ENCODE peak calls at places on chromosome 10, in seven cellular contexts. I, J, W, T, E, A and P are unnamed samples.
A peak's percentile ranks its signal among the peaks of the same experiment; 100 is the strongest.

GRCh38 chr10:51986531-51986930 is 287.1 kb upstream of the CSTF2T start:
- DNase-seq in I (no peak), J (no peak), W (no peak), T (no peak), E (no peak), A (no peak), P (no peak)

GRCh38 chr10:100967332-100967731 is 2.0 kb upstream of the SEMA4G start:
- DNase-seq in I (peak; percentile 23), J (no peak), W (no peak), T (no peak), E (no peak), A (no peak), P (no peak)

GRCh38 chr10:89414879-89415821 is 782 bp downstream of the IFIT5 start:
- DNase-seq in I (no peak), J (no peak), W (peak; percentile 81), T (peak; percentile 82), E (no peak), A (no peak), P (peak; percentile 40)

GRCh38 chr10:77210645-77211044 is 427.0 kb downstream of the KCNMA1 start:
- DNase-seq in I (no peak), J (no peak), W (no peak), T (no peak), E (no peak), A (no peak), P (no peak)

GRCh38 chr10:71426058-71426605 is 29.4 kb downstream of the CDH23 start:
- DNase-seq in I (no peak), J (no peak), W (peak; percentile 33), T (peak; percentile 6), E (no peak), A (no peak), P (no peak)

GRCh38 chr10:87634311-87634710 is 25.4 kb upstream of the PAPSS2 start:
- DNase-seq in I (no peak), J (no peak), W (no peak), T (no peak), E (no peak), A (no peak), P (peak; percentile 4)

GRCh38 chr10:114917927-114918672 is 19.9 kb upstream of the TRUB1 start:
- DNase-seq in I (no peak), J (no peak), W (no peak), T (no peak), E (no peak), A (no peak), P (no peak)

GRCh38 chr10:73732426-73732825 is 11.7 kb upstream of the SEC24C start:
- DNase-seq in I (no peak), J (no peak), W (no peak), T (no peak), E (no peak), A (no peak), P (no peak)

GRCh38 chr10:13505040-13505680 is 23.7 kb downstream of the BEND7 start:
- DNase-seq in I (peak; percentile 19), J (no peak), W (no peak), T (no peak), E (no peak), A (no peak), P (no peak)

GRCh38 chr10:52864459-52865106 is 92.0 kb upstream of the MBL2 start:
- DNase-seq in I (no peak), J (no peak), W (no peak), T (no peak), E (peak; percentile 64), A (no peak), P (no peak)

GRCh38 chr10:102384053-102384452 is 11.5 kb upstream of the NFKB2 start:
- DNase-seq in I (peak; percentile 51), J (no peak), W (peak; percentile 63), T (no peak), E (no peak), A (no peak), P (no peak)

GRCh38 chr10:35492387-35493195 is 112.5 kb upstream of the GJD4 start:
- DNase-seq in I (peak; percentile 30), J (no peak), W (no peak), T (no peak), E (no peak), A (no peak), P (no peak)

GRCh38 chr10:131822013-131822693 is 78.7 kb upstream of the PPP2R2D start:
- DNase-seq in I (no peak), J (no peak), W (no peak), T (no peak), E (no peak), A (no peak), P (no peak)

GRCh38 chr10:110212119-110213006 is 5.0 kb downstream of the MXI1 start:
- DNase-seq in I (peak; percentile 73), J (no peak), W (peak; percentile 40), T (no peak), E (no peak), A (no peak), P (no peak)

GRCh38 chr10:119541459-119542356 is 811 bp downstream of the RGS10 start:
- DNase-seq in I (peak; percentile 37), J (no peak), W (peak; percentile 55), T (no peak), E (no peak), A (no peak), P (no peak)

GRCh38 chr10:119545310-119545709 is 2.8 kb upstream of the RGS10 start:
- DNase-seq in I (no peak), J (no peak), W (no peak), T (no peak), E (no peak), A (no peak), P (no peak)

GRCh38 chr10:119543814-119544642 is 1.5 kb upstream of the RGS10 start:
- DNase-seq in I (no peak), J (no peak), W (peak; percentile 54), T (no peak), E (no peak), A (no peak), P (no peak)

GRCh38 chr10:119542357-119542989 is at the start of gene RGS10:
- DNase-seq in I (peak; percentile 89), J (peak; percentile 56), W (peak; percentile 84), T (peak; percentile 65), E (no peak), A (no peak), P (peak; percentile 35)

DNA sequence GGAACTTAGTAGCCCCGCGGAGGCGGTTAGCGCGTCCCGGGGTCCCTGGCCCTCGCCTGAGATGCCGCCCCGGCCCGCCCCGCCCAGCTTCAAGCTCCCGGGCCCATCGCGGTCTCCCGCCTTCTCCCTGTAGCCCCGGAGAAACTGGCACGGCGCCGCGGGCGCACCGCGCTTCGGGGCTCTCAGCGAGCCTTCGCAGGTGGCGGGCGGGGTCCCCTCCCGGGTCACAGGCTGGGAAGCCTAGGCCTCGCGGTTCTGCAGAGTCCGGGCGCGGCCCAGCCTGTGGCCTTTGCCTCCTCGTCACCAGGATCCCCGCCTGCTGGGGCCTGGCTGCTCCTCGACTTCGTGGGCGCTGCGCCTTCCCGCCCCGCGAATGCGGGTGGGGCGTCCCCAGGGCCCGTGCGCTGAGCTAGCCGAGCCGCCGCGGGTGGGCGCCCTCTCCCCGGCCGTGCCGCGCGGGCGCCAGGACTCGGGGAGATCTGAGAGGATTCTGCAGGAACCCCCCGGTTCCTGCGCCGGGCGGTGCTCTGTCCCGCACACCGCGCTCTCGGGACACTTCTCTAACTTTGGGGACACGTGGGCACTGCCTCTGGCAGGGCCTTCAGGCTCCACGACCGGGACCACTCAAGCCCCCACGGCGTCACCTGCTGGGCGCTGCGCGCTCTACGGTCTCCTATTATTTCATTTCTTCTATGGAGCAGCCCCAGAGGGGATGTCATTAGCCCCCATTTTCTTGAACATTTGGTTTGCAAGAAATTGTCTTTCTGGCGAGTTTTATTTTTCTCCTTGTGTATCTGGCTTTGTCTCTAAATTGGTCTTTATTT is 683 bp upstream of the RGS10 start:
- DNase-seq in I (peak; percentile 77), J (no peak), W (no peak), T (peak; percentile 82), E (peak; percentile 39), A (no peak), P (peak; percentile 48)
- TF ChIP-seq POLR2AphosphoS5 in I (no peak), J (peak; percentile 1), W (no peak), T (no peak), E (no peak), A (peak; percentile 6), P (peak; percentile 0)

GRCh38 chr10:61978965-61979364 is 77.5 kb downstream of the ARID5B start:
- DNase-seq in I (peak; percentile 40), J (no peak), W (no peak), T (no peak), E (no peak), A (no peak), P (no peak)
- TF ChIP-seq MAX in I (no peak), J (no peak), W (no peak), T (no peak), E (no peak), A (no peak), P (no peak)

DNA sequence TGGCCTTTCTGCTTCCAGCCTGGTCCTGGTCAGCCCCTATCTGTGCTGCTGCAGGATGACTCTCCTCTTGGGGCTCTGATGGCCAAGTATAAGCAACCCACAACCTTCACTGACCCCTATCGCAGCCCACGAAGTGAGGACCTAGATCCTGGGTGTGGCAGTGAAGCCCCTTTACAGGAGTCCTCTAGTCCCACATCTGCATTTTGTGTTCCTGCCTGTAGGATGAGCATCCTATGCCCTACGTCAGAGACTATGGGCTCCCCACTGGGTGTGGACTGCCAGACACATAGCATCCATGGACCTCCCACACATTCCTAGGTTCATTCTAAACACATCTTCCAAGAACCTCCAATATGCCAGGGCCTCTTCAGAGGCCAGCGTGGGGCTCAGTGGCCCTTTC is 29.0 kb downstream of the ARHGAP22 start:
- DNase-seq in I (no peak), J (no peak), W (no peak), T (no peak), E (no peak), A (no peak), P (no peak)
- TF ChIP-seq POLR2AphosphoS5 in I (no peak), J (no peak), W (no peak), T (no peak), E (no peak), A (no peak), P (no peak)

GRCh38 chr10:126977216-126977615 is 72.0 kb downstream of the DOCK1 start:
- DNase-seq in I (no peak), J (no peak), W (no peak), T (no peak), E (no peak), A (no peak), P (peak; percentile 37)
- TF ChIP-seq MAX in I (no peak), J (no peak), W (no peak), T (no peak), E (no peak), A (no peak), P (no peak)

DNA sequence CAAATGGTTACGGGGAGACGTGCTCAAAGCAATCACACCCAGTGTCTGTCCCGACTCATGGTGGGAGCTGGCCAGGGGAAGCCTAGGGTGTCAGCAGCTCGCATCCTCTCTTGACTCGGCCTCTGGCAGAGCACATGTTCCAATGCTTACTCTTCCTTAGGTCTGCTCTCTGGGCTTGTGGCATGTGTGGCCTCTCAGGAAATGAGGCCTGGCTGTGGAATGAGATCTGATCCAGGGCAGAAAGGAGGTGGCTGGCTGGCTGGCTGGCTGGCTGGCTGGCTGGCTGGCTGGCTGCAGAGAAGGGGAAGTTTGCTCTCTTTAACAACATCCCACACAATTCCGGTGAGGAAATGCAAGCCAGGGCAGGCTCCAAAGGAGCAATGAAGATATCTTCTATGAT is 153.4 kb downstream of the FANK1 start:
- DNase-seq in I (no peak), J (no peak), W (no peak), T (peak; percentile 56), E (no peak), A (no peak), P (peak; percentile 96)
- TF ChIP-seq POLR2AphosphoS5 in I (no peak), J (no peak), W (no peak), T (peak; percentile 18), E (no peak), A (no peak), P (peak; percentile 76)

GRCh38 chr10:63166742-63167258 is 33.7 kb downstream of the NRBF2 start:
- DNase-seq in I (peak; percentile 80), J (peak; percentile 64), W (no peak), T (peak; percentile 41), E (peak; percentile 74), A (peak; percentile 33), P (peak; percentile 84)
- TF ChIP-seq MAX in I (no peak), J (no peak), W (no peak), T (no peak), E (no peak), A (no peak), P (no peak)